ENCODE peak calls at places on chromosome 19, in four cellular contexts. G is heart left ventricle, W is A549, K is transverse colon. V is an unnamed sample.

GRCh38 chr19:50318438-50318837 is 10.7 kb downstream of the KCNC3 start:
- DNase-seq in G (no peak), W (no peak), K (no peak), V (no peak)

GRCh38 chr19:56282809-56283208 is 10.3 kb downstream of the EDDM13 start:
- DNase-seq in G (no peak), W (no peak), K (no peak), V (no peak)

GRCh38 chr19:45526143-45526542 is 18.9 kb downstream of the VASP start:
- DNase-seq in G (peak; percentile 80), W (peak; percentile 88), K (peak; percentile 68), V (peak; percentile 83)

GRCh38 chr19:39771751-39772150 is 6.9 kb upstream of the LEUTX start:
- DNase-seq in G (no peak), W (no peak), K (no peak), V (no peak)

GRCh38 chr19:17125052-17125727 is 49.6 kb downstream of the MYO9B start:
- DNase-seq in G (no peak), W (no peak), K (no peak), V (no peak)

GRCh38 chr19:53879145-53880037 is 2.6 kb upstream of the PRKCG start:
- DNase-seq in G (peak; percentile 96), W (peak; percentile 93), K (peak; percentile 91), V (peak; percentile 96)

GRCh38 chr19:56994251-56995017 is 125.4 kb upstream of the USP29 start:
- DNase-seq in G (no peak), W (no peak), K (no peak), V (no peak)

GRCh38 chr19:40539070-40539469 is 37.6 kb upstream of the SHKBP1 start:
- DNase-seq in G (no peak), W (no peak), K (no peak), V (no peak)

GRCh38 chr19:17725422-17726078 is 6.3 kb downstream of the MAP1S start:
- DNase-seq in G (no peak), W (no peak), K (no peak), V (no peak)

DNA sequence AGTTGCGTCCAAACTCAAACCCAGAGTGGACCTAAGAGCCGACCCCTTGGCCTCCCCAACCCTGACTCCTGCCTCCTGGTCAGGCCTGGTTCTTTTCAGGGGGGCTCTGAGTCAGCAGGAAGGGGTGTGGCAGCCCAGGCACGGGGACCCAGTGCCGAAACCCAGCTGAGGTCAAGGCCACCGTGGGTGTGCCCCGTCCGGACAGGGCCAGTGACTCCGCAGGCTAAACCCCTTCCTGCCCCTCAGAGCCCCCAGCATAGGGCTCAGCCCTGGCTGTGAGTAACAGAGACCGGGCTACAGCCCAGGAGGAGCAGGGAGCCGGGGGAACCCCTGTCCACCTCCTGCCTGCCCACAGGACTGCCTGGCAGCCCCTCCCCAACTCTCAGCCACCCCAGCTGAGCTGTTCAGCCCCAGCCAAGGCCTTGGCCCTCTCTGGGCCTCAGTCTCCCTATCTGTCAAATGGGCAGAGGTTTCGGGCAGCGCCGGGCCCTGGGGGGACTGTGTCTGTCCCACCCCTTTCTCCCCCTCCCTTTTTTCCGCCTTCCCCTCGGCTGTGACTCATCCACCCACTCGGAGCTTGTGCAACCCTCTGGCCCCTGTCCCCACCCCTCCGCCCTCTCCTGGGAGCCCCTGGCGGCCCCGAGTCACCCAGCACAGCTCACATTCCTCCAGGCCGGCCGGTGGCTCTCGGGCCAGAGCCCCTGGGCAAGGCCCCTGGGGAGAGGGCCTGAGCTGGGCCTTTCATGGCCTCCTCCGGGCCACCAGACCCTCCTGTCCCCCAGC is 8.6 kb downstream of the ZBTB7A start:
- DNase-seq in G (peak; percentile 89), W (peak; percentile 74), K (peak; percentile 87), V (peak; percentile 97)
- H3K4me1 ChIP-seq in G (peaks cover 62% of the 10 kb centered on the region), W (peaks cover 62% of the 10 kb centered on the region), K (peaks cover 86% of the 10 kb centered on the region), V (peaks cover 76% of the 10 kb centered on the region)

GRCh38 chr19:47492571-47493377 is 8.8 kb upstream of the KPTN start:
- DNase-seq in G (no peak), W (no peak), K (no peak), V (no peak)

GRCh38 chr19:47493378-47494210 is 9.6 kb upstream of the KPTN start:
- DNase-seq in G (peak; percentile 79), W (no peak), K (no peak), V (no peak)

GRCh38 chr19:47490847-47491246 is 6.8 kb upstream of the KPTN start:
- DNase-seq in G (no peak), W (no peak), K (no peak), V (peak; percentile 62)

GRCh38 chr19:47491358-47492136 is 7.5 kb upstream of the KPTN start:
- DNase-seq in G (no peak), W (no peak), K (no peak), V (peak; percentile 60)

DNA sequence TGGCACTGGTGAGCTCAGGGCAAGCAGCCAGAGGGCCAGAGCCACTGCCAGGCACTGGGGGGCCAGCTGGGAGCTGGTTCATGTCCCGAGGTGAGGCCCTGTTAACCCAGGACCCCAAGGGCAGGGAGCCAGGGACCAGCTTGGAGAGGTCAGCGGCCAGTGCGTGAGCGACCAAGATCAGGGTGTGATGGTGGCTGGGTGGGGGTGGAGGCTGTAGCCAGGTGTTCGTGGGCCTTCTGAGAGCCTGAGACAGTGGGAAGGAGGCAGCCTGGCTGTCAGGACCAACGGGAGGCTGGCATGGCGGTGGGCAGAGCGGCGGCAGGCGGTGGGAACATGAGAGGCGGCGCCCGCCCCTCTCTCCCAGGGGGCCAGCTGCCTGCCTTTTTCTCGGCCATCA is 8.1 kb upstream of the KPTN start:
- DNase-seq in G (no peak), W (no peak), K (no peak), V (peak; percentile 58)
- TF ChIP-seq POLR2A in G (no peak), W (no peak), K (no peak), V (no peak)

DNA sequence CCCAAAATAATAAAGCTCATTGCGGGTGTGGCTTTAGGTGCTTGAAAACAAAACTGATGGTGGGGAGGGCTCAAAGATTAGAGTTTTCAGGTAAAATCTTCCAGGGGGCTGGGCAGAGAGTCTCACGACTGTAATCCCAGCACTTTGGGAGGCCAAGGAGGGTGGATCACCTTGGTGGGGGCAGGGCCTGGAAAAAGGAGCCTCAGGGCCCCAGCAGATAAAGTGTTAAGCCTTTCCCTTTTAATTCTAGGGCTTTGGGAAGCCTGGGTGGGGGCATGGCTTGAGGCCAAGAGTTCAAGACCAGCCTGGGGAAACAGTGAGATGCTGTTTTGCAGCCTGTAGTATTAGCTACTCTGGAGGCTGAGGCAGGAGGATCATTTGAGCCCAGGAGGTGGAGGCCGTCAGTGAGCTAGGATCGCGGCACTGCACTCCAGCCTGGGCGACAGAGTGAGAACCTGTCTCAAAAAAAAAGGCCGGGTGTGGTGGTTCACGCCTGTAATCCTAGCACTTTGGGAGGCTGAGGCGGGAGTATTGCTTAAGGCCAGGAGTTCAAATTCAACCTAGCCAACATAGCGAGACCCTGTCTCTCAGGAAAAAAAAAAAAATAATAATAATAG is 1.7 kb downstream of the IRGQ start:
- DNase-seq in G (no peak), W (no peak), K (no peak), V (no peak)
- H3K27ac ChIP-seq in G (peak overlapping the region; percentile 99), W (no peak overlapping the region), K (peak overlapping the region; percentile 96), V (peak overlapping the region; percentile 95)

GRCh38 chr19:42501733-42502132 is 26.5 kb downstream of the CEACAM1 start:
- DNase-seq in G (no peak), W (no peak), K (no peak), V (no peak)

GRCh38 chr19:42508892-42509444 is 19.3 kb downstream of the CEACAM1 start:
- DNase-seq in G (no peak), W (no peak), K (no peak), V (no peak)

DNA sequence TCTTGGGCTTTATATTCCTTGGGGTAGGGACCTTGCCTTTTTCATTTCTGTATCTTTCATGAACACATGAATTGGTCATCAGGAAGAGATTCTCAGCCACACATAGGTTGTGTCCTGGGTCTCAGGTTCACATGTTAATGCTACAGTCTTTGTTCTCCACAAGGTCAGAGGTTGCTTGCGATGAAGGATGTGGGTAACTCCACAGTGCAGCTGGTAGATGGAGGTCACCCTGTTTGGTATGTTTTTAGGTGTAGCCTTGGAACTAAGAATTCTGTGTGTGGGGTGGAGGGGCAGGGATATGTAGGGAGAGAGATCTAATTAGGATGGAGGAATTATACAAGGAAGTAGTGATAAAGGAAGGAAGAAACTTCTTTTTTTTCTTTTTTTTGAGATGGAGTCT is 23.2 kb downstream of the CEACAM1 start:
- DNase-seq in G (no peak), W (no peak), K (no peak), V (no peak)
- H3K4me1 ChIP-seq in G (no peaks in the 10 kb centered on the region), W (no peaks in the 10 kb centered on the region), K (no peaks in the 10 kb centered on the region), V (no peaks in the 10 kb centered on the region)

GRCh38 chr19:12667903-12668302 is 1.3 kb downstream of the WDR83 start:
- DNase-seq in G (no peak), W (no peak), K (no peak), V (no peak)

GRCh38 chr19:12669272-12670158 is 2.9 kb downstream of the WDR83 start:
- DNase-seq in G (peak; percentile 85), W (peak; percentile 71), K (peak; percentile 81), V (peak; percentile 91)

GRCh38 chr19:12670159-12670928 is 3.7 kb downstream of the WDR83 start:
- DNase-seq in G (no peak), W (no peak), K (no peak), V (no peak)

GRCh38 chr19:12668346-12668745 is 1.7 kb downstream of the WDR83 start:
- DNase-seq in G (no peak), W (no peak), K (no peak), V (no peak)

GRCh38 chr19:12668937-12669271 is 2.3 kb downstream of the WDR83 start:
- DNase-seq in G (peak; percentile 61), W (no peak), K (peak; percentile 62), V (peak; percentile 84)
- TF ChIP-seq POLR2A in G (no peak), W (no peak), K (no peak), V (no peak)

DNA sequence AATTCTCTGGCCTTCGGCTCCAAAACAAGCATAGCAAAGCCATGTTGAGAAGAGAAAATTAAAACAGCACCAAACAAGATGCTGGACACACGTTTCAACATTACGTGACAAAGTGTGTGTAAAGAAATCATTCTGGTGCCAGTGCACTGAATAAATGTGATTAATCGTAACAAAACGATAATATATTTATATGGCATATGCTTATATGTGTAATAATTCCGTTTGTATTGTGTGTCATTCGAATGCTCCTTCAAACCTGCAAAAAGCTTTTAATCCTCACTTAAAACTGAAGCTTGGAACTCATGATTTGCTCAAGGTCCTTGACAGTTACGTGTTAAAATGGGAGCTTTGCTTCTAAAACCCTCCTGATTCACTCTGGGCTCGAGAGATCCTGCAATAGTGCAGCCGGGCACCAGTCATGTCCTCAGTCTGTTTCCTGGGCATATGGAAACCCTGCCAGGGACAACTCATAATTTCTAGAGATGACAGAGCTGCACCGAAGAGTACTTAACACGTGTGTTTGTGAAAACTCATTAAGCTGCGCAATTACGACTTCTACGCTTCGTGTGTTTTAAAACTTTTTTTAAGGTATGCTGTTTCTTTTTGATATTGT is 731 bp upstream of the AKAP8L start:
- DNase-seq in G (peak; percentile 3), W (no peak), K (no peak), V (no peak)
- H3K27ac ChIP-seq in G (peak overlapping the region; percentile 37), W (peak overlapping the region; percentile 65), K (peak overlapping the region; percentile 86), V (peak overlapping the region; percentile 92)

DNA sequence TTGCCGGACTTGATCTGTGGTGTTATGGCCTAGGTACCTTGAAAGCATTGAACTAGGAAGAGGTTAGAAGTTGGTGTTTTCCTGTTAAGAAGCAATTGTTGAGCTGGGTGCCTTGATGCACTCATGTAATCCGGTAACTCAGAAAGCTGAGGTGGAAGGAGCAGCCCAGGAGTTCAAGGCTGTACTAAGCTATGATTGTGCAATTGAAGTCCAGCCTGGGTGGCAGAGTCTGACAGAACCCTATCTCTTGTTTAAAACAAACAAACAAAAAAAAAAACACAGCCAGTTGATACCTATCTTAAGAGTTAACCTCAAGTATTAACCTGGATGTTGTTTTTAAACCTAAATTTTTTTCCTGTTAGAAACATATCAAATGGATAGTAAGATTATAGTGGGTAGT is 19.3 kb downstream of the SAFB start:
- DNase-seq in G (no peak), W (no peak), K (no peak), V (peak; percentile 36)
- H3K4me1 ChIP-seq in G (peaks cover 6% of the 10 kb centered on the region), W (peaks cover 9% of the 10 kb centered on the region), K (no peaks in the 10 kb centered on the region), V (peaks cover 15% of the 10 kb centered on the region)

GRCh38 chr19:33665776-33666175 is 44.0 kb downstream of the CHST8 start:
- DNase-seq in G (no peak), W (no peak), K (no peak), V (no peak)
- TF ChIP-seq POLR2A in G (no peak), W (no peak), K (no peak), V (no peak)

GRCh38 chr19:3375221-3376088 is 9.1 kb downstream of the NFIC start:
- DNase-seq in G (peak; percentile 92), W (no peak), K (peak; percentile 65), V (peak; percentile 96)
- H3K27ac ChIP-seq in G (peak overlapping the region; percentile 78), W (no peak overlapping the region), K (peak overlapping the region; percentile 94), V (peak overlapping the region; percentile 98)